ENCODE peak calls at places on chromosomes 3 and 15, in six cellular contexts. P, G, L, N, U and H are unnamed samples.

GRCh38 chr15:36392666-36393266 is 186.7 kb upstream of the CDIN1 start:
- DNase-seq in P (peak; percentile 30), G (no peak), L (no peak), N (no peak), U (no peak), H (peak; percentile 31)

GRCh38 chr15:73125219-73125618 is 73.0 kb downstream of the NEO1 start:
- DNase-seq in P (no peak), G (no peak), L (no peak), N (peak; percentile 35), U (no peak), H (no peak)

GRCh38 chr3:139074565-139075115 is 29.9 kb upstream of the PRR23C start:
- DNase-seq in P (no peak), G (no peak), L (no peak), N (no peak), U (no peak), H (no peak)

GRCh38 chr3:30996467-30996866 is 102.0 kb upstream of the GADL1 start:
- DNase-seq in P (no peak), G (no peak), L (no peak), N (no peak), U (no peak), H (no peak)

GRCh38 chr3:18124501-18124900 is 300.6 kb downstream of the SATB1 start:
- DNase-seq in P (peak; percentile 54), G (no peak), L (no peak), N (peak; percentile 67), U (no peak), H (peak; percentile 58)

GRCh38 chr3:49378249-49378899 is 20.2 kb upstream of the GPX1 start:
- DNase-seq in P (no peak), G (no peak), L (no peak), N (peak; percentile 37), U (peak; percentile 11), H (peak; percentile 71)

GRCh38 chr3:107260221-107260620 is 117.0 kb upstream of the CCDC54 start:
- DNase-seq in P (no peak), G (no peak), L (no peak), N (no peak), U (no peak), H (no peak)

GRCh38 chr15:87736401-87736800 is 520.1 kb downstream of the NTRK3 start:
- DNase-seq in P (no peak), G (no peak), L (no peak), N (peak; percentile 76), U (no peak), H (no peak)

GRCh38 chr3:70519913-70520659 is 207.6 kb upstream of the MDFIC2 start:
- DNase-seq in P (no peak), G (no peak), L (no peak), N (peak; percentile 24), U (no peak), H (no peak)

GRCh38 chr3:13415236-13416001 is 4.7 kb downstream of the NUP210 start:
- DNase-seq in P (no peak), G (no peak), L (no peak), N (no peak), U (no peak), H (no peak)
- H3K4me1 ChIP-seq in P (peaks cover 2% of the 10 kb centered on the region), G (peaks cover 60% of the 10 kb centered on the region), L (peaks cover 15% of the 10 kb centered on the region), N (no peaks in the 10 kb centered on the region), U (peaks cover 8% of the 10 kb centered on the region), H (peaks cover 66% of the 10 kb centered on the region)

GRCh38 chr3:74145277-74145676 is 469.2 kb downstream of the CNTN3 start:
- DNase-seq in P (no peak), G (no peak), L (no peak), N (no peak), U (no peak), H (no peak)

GRCh38 chr3:74135808-74136207 is 478.7 kb downstream of the CNTN3 start:
- DNase-seq in P (no peak), G (no peak), L (no peak), N (no peak), U (no peak), H (no peak)

GRCh38 chr3:74137790-74138189 is 476.7 kb downstream of the CNTN3 start:
- DNase-seq in P (no peak), G (no peak), L (no peak), N (no peak), U (no peak), H (no peak)

DNA sequence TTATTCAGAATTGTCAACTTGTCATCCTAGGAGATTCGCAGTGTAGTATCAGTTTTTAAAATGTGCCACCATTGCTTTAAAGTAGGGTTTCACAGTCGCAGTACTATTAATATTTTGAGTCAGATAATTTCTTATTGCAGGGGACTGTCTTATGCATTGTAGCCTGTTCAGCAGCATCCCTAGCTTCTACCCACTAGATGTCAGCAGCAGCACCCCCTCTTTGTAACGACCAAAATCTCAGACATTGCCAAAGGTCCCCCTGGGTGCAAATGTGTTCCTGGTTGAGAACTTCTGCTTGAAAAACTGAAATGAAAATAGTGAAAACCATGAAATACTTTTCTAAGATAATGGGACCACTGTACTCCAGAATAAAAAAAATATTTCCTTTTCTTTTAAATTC is 474.8 kb downstream of the CNTN3 start:
- DNase-seq in P (no peak), G (no peak), L (no peak), N (no peak), U (no peak), H (no peak)
- TF ChIP-seq CTCF in P (no peak), G (no peak), L (no peak), N (peak; percentile 30), U (no peak), H (no peak)

GRCh38 chr3:46935989-46936620 is 40.4 kb downstream of the CCDC12 start:
- DNase-seq in P (no peak), G (no peak), L (no peak), N (no peak), U (no peak), H (no peak)

GRCh38 chr3:46934067-46934466 is 42.5 kb downstream of the CCDC12 start:
- DNase-seq in P (no peak), G (no peak), L (no peak), N (no peak), U (no peak), H (no peak)

GRCh38 chr3:46933261-46933660 is 43.3 kb downstream of the CCDC12 start:
- DNase-seq in P (no peak), G (no peak), L (no peak), N (no peak), U (no peak), H (no peak)

GRCh38 chr3:46935168-46935858 is 41.2 kb downstream of the CCDC12 start:
- DNase-seq in P (peak; percentile 93), G (no peak), L (no peak), N (peak; percentile 96), U (peak; percentile 89), H (peak; percentile 86)

GRCh38 chr3:46934508-46935167 is 41.9 kb downstream of the CCDC12 start:
- DNase-seq in P (peak; percentile 61), G (no peak), L (no peak), N (no peak), U (peak; percentile 73), H (no peak)
- H3K4me1 ChIP-seq in P (peaks cover 53% of the 10 kb centered on the region), G (no peaks in the 10 kb centered on the region), L (peaks cover 76% of the 10 kb centered on the region), N (peaks cover 56% of the 10 kb centered on the region), U (peaks cover 99% of the 10 kb centered on the region), H (peaks cover 69% of the 10 kb centered on the region)

GRCh38 chr3:128984596-128984995 is 9.3 kb downstream of the CFAP92 start:
- DNase-seq in P (peak; percentile 78), G (no peak), L (no peak), N (peak; percentile 73), U (no peak), H (no peak)
- TF ChIP-seq CTCF in P (no peak), G (no peak), L (no peak), N (no peak), U (no peak), H (no peak)

DNA sequence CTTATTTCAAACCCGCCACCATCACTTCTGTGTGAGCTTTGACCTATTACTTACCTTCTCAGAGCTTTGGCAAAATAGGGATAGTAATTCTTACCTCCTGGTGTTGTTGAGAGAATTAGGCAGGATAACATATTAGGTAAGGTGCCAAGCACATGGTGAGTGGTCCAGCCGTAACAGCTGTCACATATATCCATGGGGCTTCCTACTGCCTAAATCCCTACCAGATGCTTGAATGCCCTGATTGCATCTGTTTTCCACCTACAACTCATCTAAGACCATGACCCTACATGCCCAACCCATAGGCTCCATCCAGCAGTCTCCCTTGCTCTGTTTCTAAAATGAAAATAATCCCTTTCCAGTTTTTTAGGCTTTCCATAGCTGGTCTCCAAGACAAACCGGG is 162.3 kb upstream of the NR2E3 start:
- DNase-seq in P (no peak), G (no peak), L (no peak), N (no peak), U (no peak), H (no peak)
- H3K4me1 ChIP-seq in P (peaks cover 10% of the 10 kb centered on the region), G (no peaks in the 10 kb centered on the region), L (peaks cover 10% of the 10 kb centered on the region), N (peaks cover 3% of the 10 kb centered on the region), U (peaks cover 23% of the 10 kb centered on the region), H (peaks cover 14% of the 10 kb centered on the region)